ENCODE peak calls at places on chromosomes 2 and 18, in five cellular contexts. F is left ventricle myocardium inferior; C is naive thymus-derived CD4-positive, alpha-beta T cell; R is small intestine; V is CD8-positive, alpha-beta memory T cell. B is an unnamed sample.

GRCh38 chr2:174866421-174866820 is 102.1 kb upstream of the CHRNA1 start:
- DNase-seq in R (no peak), C (no peak), V (no peak), F (no peak), B (no peak)

GRCh38 chr2:219851801-219852481 is 224.5 kb downstream of the SLC4A3 start:
- DNase-seq in C (no peak), V (no peak), R (no peak), F (peak; percentile 18), B (no peak)

GRCh38 chr2:45988879-45989278 is 308.3 kb upstream of the EPAS1 start:
- DNase-seq in R (no peak), V (no peak), F (no peak), C (no peak), B (no peak)

GRCh38 chr18:10023853-10024638 is 110.2 kb downstream of the VAPA start:
- DNase-seq in R (no peak), F (no peak), C (no peak), V (no peak), B (no peak)

GRCh38 chr18:49481317-49481716 is 5.7 kb downstream of the C18orf32 start:
- DNase-seq in F (no peak), R (no peak), C (no peak), V (no peak), B (no peak)

GRCh38 chr18:3616142-3616541 is 166.2 kb downstream of the TGIF1 start:
- DNase-seq in V (no peak), R (no peak), C (no peak), F (no peak), B (no peak)

GRCh38 chr2:216030210-216030609 is 16.9 kb upstream of the MREG start:
- DNase-seq in C (no peak), F (no peak), R (no peak), V (no peak), B (no peak)

GRCh38 chr2:48589170-48589767 is 28.4 kb upstream of the GTF2A1L start:
- DNase-seq in C (no peak), V (no peak), R (peak; percentile 4), F (peak; percentile 20), B (no peak)

GRCh38 chr18:79260510-79260909 is 135.2 kb upstream of the NFATC1 start:
- DNase-seq in C (no peak), R (no peak), F (no peak), V (no peak), B (no peak)

GRCh38 chr2:128310761-128311160 is 7.9 kb downstream of the HS6ST1 start:
- DNase-seq in C (no peak), F (peak; percentile 3), V (no peak), R (no peak), B (no peak)

GRCh38 chr2:36918307-36918706 is 48.0 kb downstream of the STRN start:
- DNase-seq in F (no peak), C (no peak), R (no peak), V (no peak), B (no peak)

GRCh38 chr2:85324639-85325465 is 2.9 kb downstream of the TGOLN2 start:
- DNase-seq in R (peak; percentile 96), C (no peak), F (no peak), V (no peak), B (no peak)

GRCh38 chr2:238242731-238243495 is 3.1 kb upstream of the HES6 start:
- DNase-seq in C (no peak), V (no peak), R (peak; percentile 72), F (peak; percentile 50), B (no peak)

GRCh38 chr2:117856415-117857210 is 42.1 kb downstream of the DDX18 start:
- DNase-seq in F (no peak), V (no peak), R (no peak), C (no peak), B (no peak)

GRCh38 chr2:239375278-239376061 is 25.4 kb downstream of the HDAC4 start:
- DNase-seq in C (no peak), V (no peak), F (no peak), R (no peak), B (no peak)

GRCh38 chr2:236687296-236687955 is 117.8 kb downstream of the ACKR3 start:
- DNase-seq in V (no peak), R (no peak), F (no peak), C (no peak), B (no peak)

GRCh38 chr18:10055125-10055750 is 141.4 kb downstream of the VAPA start:
- DNase-seq in R (no peak), V (no peak), C (no peak), F (no peak), B (no peak)

GRCh38 chr2:152354069-152354755 is 19.2 kb downstream of the FMNL2 start:
- DNase-seq in V (no peak), R (no peak), F (no peak), C (no peak), B (no peak)

GRCh38 chr2:24429711-24430110 is 61.3 kb upstream of the NCOA1 start:
- DNase-seq in V (no peak), F (no peak), R (no peak), C (no peak), B (no peak)

GRCh38 chr2:69789762-69790600 is 39.5 kb upstream of the GMCL1 start:
- DNase-seq in R (no peak), V (no peak), F (no peak), C (no peak), B (no peak)

GRCh38 chr2:15640291-15640711 is 48.6 kb downstream of the DDX1 start:
- DNase-seq in F (no peak), C (no peak), V (no peak), R (no peak), B (no peak)

GRCh38 chr2:140440815-140441214 is 1660.6 kb upstream of the NXPH2 start:
- DNase-seq in V (no peak), R (no peak), F (no peak), C (no peak), B (no peak)

GRCh38 chr18:61896767-61897166 is 4.0 kb upstream of the RNF152 start:
- DNase-seq in V (no peak), F (peak; percentile 26), R (no peak), C (no peak), B (no peak)

GRCh38 chr2:74502720-74503505 is 3.5 kb upstream of the LBX2 start:
- DNase-seq in R (peak; percentile 91), V (no peak), F (peak; percentile 87), C (no peak), B (peak; percentile 75)

GRCh38 chr2:240991378-240992263 is 6.8 kb upstream of the SNED1 start:
- DNase-seq in R (peak; percentile 42), C (no peak), F (peak; percentile 86), V (no peak), B (no peak)

GRCh38 chr2:172554352-172555271 is 1.3 kb upstream of the PDK1 start:
- DNase-seq in C (no peak), R (no peak), F (no peak), V (no peak), B (no peak)

GRCh38 chr2:937530-937929 is 13.1 kb upstream of the SNTG2 start:
- DNase-seq in F (no peak), R (no peak), C (no peak), V (no peak), B (no peak)

GRCh38 chr2:160222546-160223281 is 22.6 kb upstream of the ITGB6 start:
- DNase-seq in F (no peak), C (no peak), R (no peak), V (no peak), B (no peak)

GRCh38 chr2:198314559-198315153 is 510.3 kb downstream of the PLCL1 start:
- DNase-seq in V (no peak), C (peak; percentile 45), F (no peak), R (peak; percentile 41), B (peak; percentile 48)

GRCh38 chr18:8717011-8717770 is 11.8 kb downstream of the MTCL1 start:
- DNase-seq in R (no peak), V (no peak), F (no peak), C (no peak), B (no peak)

DNA sequence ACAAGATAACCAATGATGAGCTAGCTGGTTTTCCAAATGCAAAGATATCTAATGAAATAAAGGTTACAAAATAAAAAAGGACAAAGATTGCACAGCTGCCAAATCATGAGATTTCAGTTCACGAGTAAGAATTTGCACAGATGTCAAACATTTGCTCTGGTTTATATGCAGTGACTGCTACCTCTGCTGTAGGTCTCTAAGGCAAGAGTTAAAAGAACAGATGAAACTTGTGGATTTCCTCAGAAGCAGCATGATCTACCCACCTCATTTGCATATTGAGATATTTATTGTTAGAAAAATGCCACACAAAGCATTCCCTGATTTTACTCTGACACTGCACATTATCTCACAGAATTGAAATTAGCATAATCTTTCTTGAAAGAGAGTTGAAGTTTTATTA is 763.2 kb upstream of the ZEB2 start:
- DNase-seq in V (no peak), R (no peak), F (no peak), C (no peak), B (no peak)
- H3K4me3 ChIP-seq in V (no peak overlapping the region), R (no peak overlapping the region), F (no peak overlapping the region), C (no peak overlapping the region), B (no peak overlapping the region)

GRCh38 chr2:166614027-166614426 is 120.0 kb upstream of the SCN7A start:
- DNase-seq in V (no peak), C (no peak), R (no peak), F (no peak), B (no peak)
- H3K9me3 ChIP-seq in V (no peaks in the 10 kb centered on the region), C (no peaks in the 10 kb centered on the region), R (no peaks in the 10 kb centered on the region), F (peaks cover 17% of the 10 kb centered on the region), B (no peaks in the 10 kb centered on the region)

GRCh38 chr2:26376799-26377198 is 24.9 kb upstream of the DRC1 start:
- DNase-seq in R (no peak), F (no peak), C (no peak), V (no peak), B (peak; percentile 69)
- H3K4me3 ChIP-seq in R (no peak overlapping the region), F (no peak overlapping the region), C (no peak overlapping the region), V (no peak overlapping the region), B (no peak overlapping the region)

GRCh38 chr18:13618760-13619438 is 107.5 kb downstream of the FAM210A start:
- DNase-seq in C (no peak), F (no peak), V (no peak), R (no peak), B (no peak)
- H3K9me3 ChIP-seq in C (no peaks in the 10 kb centered on the region), F (no peaks in the 10 kb centered on the region), V (no peaks in the 10 kb centered on the region), R (no peaks in the 10 kb centered on the region), B (no peaks in the 10 kb centered on the region)

DNA sequence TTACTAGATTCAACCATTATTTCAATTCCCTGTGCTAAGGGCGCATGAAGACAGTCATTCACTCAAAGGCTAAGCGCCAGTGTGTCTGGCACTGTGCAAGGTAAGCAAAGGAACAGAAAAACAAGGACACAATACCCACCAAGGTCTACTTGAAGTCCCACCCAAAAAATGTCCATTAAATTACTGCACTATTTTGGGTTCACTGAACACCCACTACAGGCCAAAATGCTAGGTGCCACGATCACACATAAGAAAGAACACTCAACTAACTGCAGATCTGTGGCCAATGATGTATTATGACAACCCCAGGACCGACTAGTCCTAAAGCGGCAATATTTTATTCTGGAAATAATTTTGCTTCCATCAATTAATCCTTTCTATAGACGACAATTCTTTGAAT is 1.8 kb downstream of the TMEM131 start:
- DNase-seq in F (no peak), V (no peak), R (no peak), C (no peak), B (no peak)
- H3K4me3 ChIP-seq in F (peak overlapping the region; percentile 95), V (peak overlapping the region; percentile 65), R (peak overlapping the region; percentile 73), C (no peak overlapping the region), B (peak overlapping the region; percentile 91)

GRCh38 chr18:56269958-56270357 is 368.4 kb downstream of the TXNL1 start:
- DNase-seq in F (no peak), R (no peak), V (no peak), C (no peak), B (no peak)
- H3K9me3 ChIP-seq in F (no peaks in the 10 kb centered on the region), R (no peaks in the 10 kb centered on the region), V (no peaks in the 10 kb centered on the region), C (no peaks in the 10 kb centered on the region), B (no peaks in the 10 kb centered on the region)